ENCODE peak calls at places on chromosomes 6 and 20, in four cellular contexts. B is AG09309, R is T follicular helper cell, Q is DMS 273 treated with DMSO at 0.1 percent for 48 hours. D is an unnamed sample.

GRCh38 chr6:20574355-20574754 is 40.1 kb downstream of the CDKAL1 start:
- DNase-seq in B (no peak), R (no peak), Q (no peak), D (no peak)

GRCh38 chr6:34795836-34796425 is 4.0 kb downstream of the BLTP3A start:
- DNase-seq in R (no peak), Q (no peak), B (no peak), D (no peak)

GRCh38 chr20:17796096-17796563 is 96.4 kb downstream of the BANF2 start:
- DNase-seq in Q (no peak), B (peak), R (no peak), D (no peak)

GRCh38 chr6:102907181-102907580 is 1513.7 kb downstream of the GRIK2 start:
- DNase-seq in R (no peak), B (no peak), Q (no peak), D (no peak)

GRCh38 chr6:159169557-159170332 is 545 bp downstream of the FNDC1 start:
- DNase-seq in B (no peak), R (no peak), Q (peak), D (no peak)

GRCh38 chr20:15895126-15895525 is 678.1 kb downstream of the KIF16B start:
- DNase-seq in R (no peak), Q (no peak), B (no peak), D (no peak)

GRCh38 chr20:14478126-14478525 is 140.7 kb upstream of the FLRT3 start:
- DNase-seq in B (no peak), Q (no peak), R (no peak), D (no peak)

GRCh38 chr6:126367849-126368248 is 27.9 kb downstream of the CENPW start:
- DNase-seq in R (no peak), Q (no peak), B (no peak), D (no peak)

GRCh38 chr6:139153876-139154275 is 19.0 kb downstream of the HECA start:
- DNase-seq in B (no peak), Q (no peak), R (no peak), D (no peak)

GRCh38 chr6:31414771-31415270 is 11.4 kb downstream of the MICA start:
- DNase-seq in R (no peak), Q (no peak), B (no peak), D (no peak)

GRCh38 chr6:43707767-43708166 is 20.2 kb upstream of the MRPS18A start:
- DNase-seq in B (no peak), R (no peak), Q (no peak), D (no peak)

GRCh38 chr20:49275634-49276033 is 2.2 kb downstream of the ZNFX1 start:
- DNase-seq in B (no peak), R (no peak), Q (no peak), D (no peak)

GRCh38 chr20:10209091-10209490 is 9.5 kb upstream of the SNAP25 start:
- DNase-seq in Q (no peak), R (no peak), B (no peak), D (no peak)

GRCh38 chr6:56552212-56553130 is 90.2 kb downstream of the DST start:
- DNase-seq in B (no peak), Q (no peak), R (no peak), D (no peak)

GRCh38 chr6:250676-251075 is 41.6 kb upstream of the DUSP22 start:
- DNase-seq in Q (no peak), R (no peak), B (no peak), D (no peak)

GRCh38 chr6:90177544-90178293 is 118.9 kb downstream of the BACH2 start:
- DNase-seq in Q (no peak), R (no peak), B (no peak), D (no peak)

GRCh38 chr6:21317634-21318033 is 275.9 kb upstream of the SOX4 start:
- DNase-seq in R (no peak), B (no peak), Q (no peak), D (no peak)

GRCh38 chr6:5537967-5538366 is 276.7 kb downstream of the FARS2 start:
- DNase-seq in Q (no peak), B (peak), R (no peak), D (no peak)

D was measured in T-helper 22 cell.